ENCODE peak calls at places on chromosome 18, in nine cellular contexts. T is gastroesophageal sphincter; U is upper lobe of right lung; P is Panc1; J is effector memory CD8-positive, alpha-beta T cell; D is naive thymus-derived CD8-positive, alpha-beta T cell; L is thoracic aorta; I is stimulated activated effector memory CD8-positive, alpha-beta T cell treated with anti-CD3 and anti-CD28 coated beads, Interleukin-12 subunit alpha, Interleukin-12 subunit beta, amount 100 ng/mL, for 72 hours; B is pancreas. E is an unnamed sample.

GRCh38 chr18:55778731-55779460 is 190.9 kb upstream of the TCF4 start:
- ATAC-seq in D (no peak), L (no peak), U (peak), B (peak), I (no peak), T (peak), J (peak), P (no peak), E (no peak)

GRCh38 chr18:70362258-70362657 is 73.4 kb downstream of the SOCS6 start:
- ATAC-seq in P (no peak), T (no peak), L (no peak), U (no peak), I (no peak), D (no peak), B (no peak), J (no peak), E (no peak)

GRCh38 chr18:59428018-59428417 is 69.0 kb upstream of the LMAN1 start:
- ATAC-seq in T (no peak), P (no peak), U (no peak), B (no peak), L (no peak), I (no peak), D (no peak), J (no peak), E (no peak)

GRCh38 chr18:59096098-59096779 is 43.4 kb upstream of the SEC11C start:
- ATAC-seq in L (no peak), B (peak), I (no peak), T (no peak), U (no peak), P (no peak), J (no peak), D (no peak), E (no peak)

GRCh38 chr18:60905699-60906098 is 427.5 kb upstream of the CDH20 start:
- ATAC-seq in J (no peak), U (no peak), I (no peak), B (no peak), P (no peak), L (no peak), T (no peak), D (no peak), E (no peak)

GRCh38 chr18:23307567-23308295 is 145.4 kb upstream of the RIOK3 start:
- ATAC-seq in I (peak), J (no peak), B (peak), D (no peak), L (no peak), U (peak), T (peak), P (no peak), E (peak)

GRCh38 chr18:60809937-60810336 is 437.4 kb upstream of the MC4R start:
- ATAC-seq in T (no peak), P (no peak), U (peak), L (no peak), J (no peak), I (no peak), B (no peak), D (no peak), E (no peak)

GRCh38 chr18:68147728-68148127 is 567.2 kb downstream of the TMX3 start:
- ATAC-seq in P (no peak), U (no peak), J (no peak), T (no peak), L (no peak), B (no peak), I (no peak), D (no peak), E (no peak)

GRCh38 chr18:68507781-68508180 is 207.1 kb downstream of the TMX3 start:
- ATAC-seq in I (peak), L (no peak), D (no peak), B (peak), P (no peak), J (no peak), T (no peak), U (no peak), E (no peak)